ENCODE peak calls at places on chromosomes 1 and 21, in four cellular contexts. A is AG10803, Q is fibroblast of lung, D is bronchial epithelial cell. B is an unnamed sample.

GRCh38 chr1:190303501-190303900 is 174.2 kb downstream of the BRINP3 start:
- DNase-seq in A (no peak), Q (no peak), D (no peak), B (no peak)

GRCh38 chr1:50967416-50968020 is 2.5 kb upstream of the CDKN2C start:
- DNase-seq in A (peak), Q (peak), D (no peak), B (peak)

GRCh38 chr1:204110894-204111633 is 38.1 kb downstream of the SOX13 start:
- DNase-seq in A (no peak), Q (no peak), D (no peak), B (no peak)

GRCh38 chr1:164561461-164561860 is 2.5 kb downstream of the PBX1 start:
- DNase-seq in A (no peak), Q (peak), D (peak), B (peak)

GRCh38 chr21:27590271-27590670 is 623.4 kb upstream of the ADAMTS5 start:
- DNase-seq in A (peak), Q (no peak), D (no peak), B (peak)

GRCh38 chr1:30411206-30411605 is 312.2 kb downstream of the MATN1 start:
- DNase-seq in A (no peak), Q (no peak), D (no peak), B (no peak)

GRCh38 chr1:226579781-226580323 is 31.3 kb downstream of the STUM start:
- DNase-seq in A (no peak), Q (no peak), D (no peak), B (no peak)

GRCh38 chr1:24964811-24965570 is 34.9 kb upstream of the RUNX3 start:
- DNase-seq in A (peak), Q (no peak), D (no peak), B (no peak)

GRCh38 chr1:76939107-76939816 is 72.0 kb downstream of the ST6GALNAC5 start:
- DNase-seq in A (peak), Q (peak), D (no peak), B (peak)

GRCh38 chr1:237146247-237146646 is 104.3 kb downstream of the RYR2 start:
- DNase-seq in A (no peak), Q (peak), D (no peak), B (no peak)

GRCh38 chr21:32457360-32457840 is 44.9 kb downstream of the EVA1C start:
- DNase-seq in A (peak), Q (peak), D (no peak), B (peak)

GRCh38 chr1:44035726-44036408 is 4.6 kb upstream of the SLC6A9 start:
- DNase-seq in A (no peak), Q (peak), D (no peak), B (peak)

GRCh38 chr1:41348394-41348793 is 12.8 kb upstream of the FOXO6 start:
- DNase-seq in A (no peak), Q (no peak), D (no peak), B (no peak)

GRCh38 chr1:197127513-197127912 is 19.0 kb downstream of the ASPM start:
- DNase-seq in A (peak), Q (peak), D (no peak), B (peak)

GRCh38 chr1:160750608-160751007 is 11.6 kb downstream of the SLAMF7 start:
- DNase-seq in A (no peak), Q (no peak), D (no peak), B (no peak)

GRCh38 chr1:90959352-90960206 is 62.3 kb downstream of the ZNF644 start:
- DNase-seq in A (peak), Q (peak), D (peak), B (no peak)

GRCh38 chr1:179082308-179083030 is 599 bp downstream of the TOR3A start:
- DNase-seq in A (no peak), Q (no peak), D (no peak), B (peak)

GRCh38 chr21:34553199-34553952 is 41.4 kb upstream of the KCNE1 start:
- DNase-seq in A (peak), Q (peak), D (peak), B (peak)

GRCh38 chr1:210657806-210658205 is 329.1 kb downstream of the HHAT start:
- DNase-seq in A (no peak), Q (no peak), D (no peak), B (no peak)

GRCh38 chr1:45354838-45355237 is 14.6 kb upstream of the MUTYH start:
- DNase-seq in A (no peak), Q (no peak), D (no peak), B (no peak)

DNA sequence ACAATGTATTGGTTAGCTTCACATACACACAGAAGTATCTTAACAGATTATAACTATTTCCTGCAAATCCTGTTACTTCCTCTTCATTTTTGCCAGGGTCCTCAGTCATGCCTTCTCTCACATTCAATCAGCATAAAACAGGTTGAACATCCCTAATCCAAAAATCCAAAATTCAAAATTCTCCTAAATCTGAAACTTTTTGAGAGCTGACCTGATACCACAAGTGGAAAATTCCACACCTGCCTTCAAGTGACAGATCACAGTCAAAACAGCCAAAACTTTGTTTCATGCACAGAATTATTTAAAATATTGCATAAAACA is 62.9 kb upstream of the FBXO28 start:
- DNase-seq in A (no peak), Q (no peak), D (no peak), B (no peak)
- TF ChIP-seq CTCF in A (no peak), Q (no peak), D (no peak), B (no peak)

DNA sequence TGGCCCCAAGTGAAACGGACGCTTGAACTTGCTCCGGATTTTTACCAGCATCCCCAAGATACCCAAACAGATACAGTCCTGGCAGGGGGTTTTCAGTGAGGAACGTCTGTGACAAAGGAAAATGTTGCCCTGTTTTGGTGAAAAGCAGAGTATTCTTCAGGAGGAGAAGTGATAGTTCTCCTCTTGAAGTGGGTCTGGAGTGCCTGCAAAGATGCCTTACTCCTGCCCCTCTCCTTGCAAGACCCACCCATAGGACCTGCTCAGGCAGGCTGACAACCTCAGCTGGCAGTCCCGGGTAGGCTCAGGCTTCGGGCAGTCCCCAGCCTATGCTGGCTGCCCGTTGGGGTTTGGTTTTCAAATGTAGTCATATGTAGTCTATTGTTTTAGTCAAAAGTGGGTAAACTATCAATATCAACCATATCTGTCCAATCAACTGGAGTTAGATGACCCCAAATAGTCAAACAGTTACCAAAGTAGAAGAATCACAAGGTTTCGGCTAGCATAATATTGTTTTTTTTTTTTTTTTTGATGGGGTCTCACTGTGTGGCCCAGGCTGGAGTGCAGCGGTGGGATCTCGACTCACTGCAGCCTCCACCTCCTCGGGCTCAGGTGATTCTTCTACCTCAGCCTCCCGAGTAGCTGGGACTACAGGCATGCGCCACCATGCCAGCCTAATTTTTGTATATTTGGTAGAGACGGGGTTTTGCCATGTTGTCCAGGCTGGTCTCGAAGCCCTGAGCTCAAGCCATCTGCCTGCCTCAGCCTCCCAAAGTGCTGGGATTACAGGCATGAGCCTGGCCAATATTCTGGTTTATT is 996 bp upstream of the ARL8A start:
- DNase-seq in A (no peak), Q (no peak), D (peak), B (no peak)
- H3K4me3 ChIP-seq in A (peak), Q (peak), D (peak), B (peak)

GRCh38 chr1:156455362-156455761 is 45.2 kb downstream of the MEF2D start:
- DNase-seq in A (no peak), Q (no peak), D (no peak), B (no peak)

GRCh38 chr1:156452863-156453262 is 47.7 kb downstream of the MEF2D start:
- DNase-seq in A (no peak), Q (no peak), D (no peak), B (no peak)

GRCh38 chr1:156460525-156460924 is 40.0 kb downstream of the MEF2D start:
- DNase-seq in A (no peak), Q (no peak), D (no peak), B (no peak)

GRCh38 chr1:156458181-156458503 is 42.4 kb downstream of the MEF2D start:
- DNase-seq in A (no peak), Q (peak), D (peak), B (peak)

DNA sequence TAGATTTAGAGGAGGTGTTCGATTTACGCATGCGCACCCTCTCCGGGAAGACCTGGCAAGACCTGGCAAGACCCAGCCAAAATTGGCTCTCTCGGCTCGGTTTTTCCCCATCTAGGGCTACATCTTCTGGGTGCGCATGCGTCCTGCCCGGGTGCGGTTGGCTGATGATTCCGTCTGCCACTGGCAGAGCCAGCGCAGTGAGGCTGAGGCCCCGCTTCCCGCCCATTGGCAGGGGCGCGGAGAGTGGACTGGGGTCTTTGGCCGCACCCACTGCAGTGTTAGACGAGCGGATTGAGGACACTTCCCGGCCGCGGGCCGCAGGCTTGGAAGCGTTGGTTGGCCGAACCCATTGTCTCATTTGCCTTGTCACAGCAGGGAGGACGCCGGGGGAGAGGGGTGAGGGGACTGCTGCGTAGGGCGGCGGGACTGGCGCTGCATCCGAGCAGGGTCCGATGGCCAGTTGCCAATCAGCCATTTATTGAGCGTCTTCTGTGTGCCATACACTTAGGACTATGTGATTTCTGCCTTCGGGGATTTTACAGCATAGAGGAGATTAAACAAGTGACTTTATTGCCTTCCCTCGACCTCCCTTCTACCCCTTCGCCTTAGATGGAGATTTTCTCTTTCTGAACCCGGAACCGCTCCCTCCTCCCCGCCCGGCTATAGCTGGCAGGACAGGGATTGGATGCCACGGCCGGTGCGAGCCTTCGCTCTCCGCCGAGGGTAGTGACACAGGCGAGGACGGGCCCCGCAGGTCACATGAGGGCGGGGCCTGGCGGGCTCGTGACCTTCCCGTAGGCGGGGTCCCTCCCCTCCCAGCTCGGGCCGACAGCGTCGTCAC is 43.7 kb downstream of the MEF2D start:
- DNase-seq in A (peak), Q (peak), D (peak), B (peak)
- TF ChIP-seq CTCF in A (no peak), Q (no peak), D (no peak), B (no peak)

GRCh38 chr1:66283583-66284041 is 250.3 kb upstream of the SGIP1 start:
- DNase-seq in A (peak), Q (no peak), D (peak), B (no peak)
- H3K4me3 ChIP-seq in A (no peak), Q (no peak), D (no peak), B (no peak)

DNA sequence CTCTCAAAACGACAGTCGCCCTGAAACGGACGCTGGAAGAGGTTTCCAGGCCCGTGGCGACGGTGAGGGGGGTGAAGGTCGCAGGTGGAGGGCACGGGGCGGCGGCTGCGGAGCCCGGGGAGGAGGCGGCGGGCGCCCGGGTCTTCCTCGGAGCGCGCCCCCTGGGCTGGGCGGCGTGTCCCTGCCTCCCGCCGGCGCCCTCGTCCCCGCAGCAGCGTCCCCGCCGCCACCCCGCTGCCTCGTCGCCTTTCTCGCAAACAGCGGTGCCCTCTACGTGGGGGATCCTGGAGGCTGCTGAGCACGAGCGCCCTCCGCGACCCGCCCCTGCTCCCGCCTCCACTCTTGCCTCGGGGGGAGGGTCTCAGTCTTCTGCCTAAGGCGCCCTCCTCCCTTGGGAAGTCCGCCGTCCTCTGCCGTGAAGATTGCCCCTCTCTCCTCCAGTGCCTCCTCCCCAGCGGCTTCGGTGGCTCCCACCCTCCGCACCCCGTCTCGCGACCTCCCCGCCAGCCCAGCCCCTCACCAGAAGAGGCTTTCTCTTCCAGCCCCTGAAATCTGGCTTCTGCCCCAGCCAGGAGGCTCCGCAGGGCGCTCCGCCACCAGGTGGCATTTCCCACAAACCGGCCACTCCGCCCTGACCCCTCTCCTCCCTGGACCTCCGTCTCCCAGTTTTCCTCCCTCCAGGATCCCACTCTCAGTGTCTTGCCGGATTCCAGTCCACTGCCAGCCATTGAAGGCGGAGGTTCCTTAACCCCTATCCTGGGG is 227.4 kb downstream of the SDCCAG8 start:
- DNase-seq in A (no peak), Q (no peak), D (no peak), B (no peak)
- TF ChIP-seq CTCF in A (peak), Q (peak), D (peak), B (no peak)

DNA sequence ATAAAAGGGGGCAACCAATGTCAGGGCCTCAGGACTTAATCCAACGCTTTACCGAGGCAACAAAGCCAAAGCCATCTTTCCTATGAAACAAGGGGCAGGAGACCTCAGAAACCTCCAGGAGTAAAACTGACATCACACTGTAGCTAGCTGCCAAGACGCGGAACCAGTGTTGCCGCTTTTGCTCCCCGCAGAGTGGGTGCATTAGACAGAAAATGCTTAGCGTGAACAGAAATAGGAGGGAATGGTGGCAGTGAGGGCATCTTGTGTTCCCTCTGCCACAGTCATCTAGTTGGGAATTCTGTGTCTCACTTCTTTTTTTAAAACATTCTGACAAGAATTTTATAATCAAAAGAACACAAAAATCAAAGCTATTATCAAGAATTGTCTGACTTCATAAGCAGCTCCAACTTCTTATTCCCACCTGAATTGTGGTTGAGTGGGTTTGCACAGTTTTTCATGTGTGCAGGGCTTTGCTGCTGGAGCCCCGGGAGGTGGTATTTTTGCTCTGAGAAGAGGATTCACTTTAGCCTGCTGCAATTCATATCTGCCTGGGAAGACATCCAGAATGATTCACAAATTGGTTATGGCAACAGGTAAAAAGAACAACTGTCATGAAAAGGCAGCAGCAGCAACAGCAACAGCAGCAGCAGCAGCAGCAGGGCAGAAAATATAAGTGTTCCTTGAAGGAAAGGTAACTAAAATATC is 82.2 kb upstream of the DIRAS3 start:
- DNase-seq in A (no peak), Q (no peak), D (no peak), B (no peak)
- H3K4me3 ChIP-seq in A (no peak), Q (no peak), D (no peak), B (no peak)

GRCh38 chr1:28087614-28088167 is 719 bp downstream of the EYA3 start:
- DNase-seq in A (peak), Q (peak), D (peak), B (peak)
- TF ChIP-seq CTCF in A (peak), Q (peak), D (peak), B (peak)

DNA sequence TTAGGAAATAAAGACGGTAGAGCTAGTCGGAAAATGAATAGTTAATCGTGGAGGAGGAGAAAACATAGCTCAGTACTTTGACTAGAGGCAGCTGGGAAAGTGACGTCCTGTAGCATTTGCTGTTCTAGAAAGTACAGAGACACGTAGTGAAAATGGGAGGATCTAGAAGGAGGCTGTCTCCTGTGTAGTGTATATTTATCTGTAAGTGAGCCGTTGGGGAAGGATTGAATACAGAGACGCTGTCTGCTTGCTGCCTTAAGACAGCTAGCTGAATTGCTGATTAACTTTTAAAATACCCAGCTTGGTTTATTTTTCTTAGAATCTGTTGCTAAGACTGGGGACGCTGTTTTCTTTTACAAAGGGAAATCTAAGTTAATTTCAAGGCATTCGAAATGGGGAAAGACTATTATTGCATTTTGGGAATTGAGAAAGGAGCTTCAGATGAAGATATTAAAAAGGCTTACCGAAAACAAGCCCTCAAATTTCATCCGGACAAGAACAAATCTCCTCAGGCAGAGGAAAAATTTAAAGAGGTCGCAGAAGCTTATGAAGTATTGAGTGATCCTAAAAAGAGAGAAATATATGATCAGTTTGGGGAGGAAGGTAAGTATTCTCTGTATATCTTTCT is at the start of gene DNAJB4:
- DNase-seq in A (peak), Q (peak), D (peak), B (peak)
- H3K4me3 ChIP-seq in A (peak), Q (peak), D (peak), B (peak)

GRCh38 chr1:17995480-17995879 is 112.1 kb upstream of the IGSF21 start:
- DNase-seq in A (no peak), Q (no peak), D (no peak), B (no peak)

GRCh38 chr1:18001725-18002124 is 105.9 kb upstream of the IGSF21 start:
- DNase-seq in A (no peak), Q (no peak), D (no peak), B (no peak)

GRCh38 chr1:17994046-17994445 is 113.6 kb upstream of the IGSF21 start:
- DNase-seq in A (no peak), Q (no peak), D (no peak), B (no peak)

GRCh38 chr1:17999884-18000283 is 107.7 kb upstream of the IGSF21 start:
- DNase-seq in A (no peak), Q (no peak), D (no peak), B (no peak)

GRCh38 chr1:17998889-17999288 is 108.7 kb upstream of the IGSF21 start:
- DNase-seq in A (peak), Q (no peak), D (no peak), B (no peak)
- TF ChIP-seq CTCF in A (peak), Q (peak), D (no peak), B (no peak)